ENCODE peak calls at places on chromosomes 6 and 20, in ten cellular contexts. M is retinal pigment epithelial cell; R is uterus; J is AG08395; P is right atrium auricular region; Z is amniotic stem cell; N is NCI-H2029 treated with DMSO at 0.1 percent for 48 hours; K is HFF-Myc; Y is cardiac muscle cell; X is activated T-cell treated with anti-CD3 and anti-CD28 coated beads, Interleukin-2, amount 50 U/mL, for 1 hour. U is an unnamed sample.

GRCh38 chr6:127201321-127201720 is 65.3 kb upstream of the RNF146 start:
- DNase-seq in M (peak; percentile 14), R (no peak), J (peak; percentile 56), P (no peak), Z (peak; percentile 37), N (no peak), K (no peak), Y (no peak), X (no peak), U (no peak)

GRCh38 chr6:113050010-113050893 is 703.1 kb downstream of the RFPL4B start:
- DNase-seq in M (no peak), R (no peak), J (peak; percentile 37), P (no peak), Z (no peak), N (no peak), K (no peak), Y (no peak), X (no peak), U (no peak)

GRCh38 chr6:26312096-26312463 is 52.9 kb upstream of the BTN3A2 start:
- DNase-seq in M (no peak), R (no peak), J (no peak), P (no peak), Z (no peak), N (peak; percentile 66), K (no peak), Y (no peak), X (no peak), U (no peak)

GRCh38 chr20:641516-641913 is 11.5 kb downstream of the SRXN1 start:
- DNase-seq in M (no peak), R (no peak), J (peak; percentile 50), P (no peak), Z (no peak), N (no peak), K (no peak), Y (no peak), X (no peak), U (no peak)

GRCh38 chr6:137977814-137978213 is 110.8 kb downstream of the TNFAIP3 start:
- DNase-seq in M (no peak), R (no peak), J (no peak), P (no peak), Z (no peak), N (no peak), K (no peak), Y (no peak), X (no peak), U (no peak)

GRCh38 chr6:32187009-32187709 is 2.8 kb downstream of the PBX2 start:
- DNase-seq in M (no peak), R (no peak), J (no peak), P (no peak), Z (no peak), N (no peak), K (no peak), Y (no peak), X (no peak), U (no peak)

GRCh38 chr6:6981923-6982322 is 125.8 kb upstream of the RREB1 start:
- DNase-seq in M (no peak), R (no peak), J (no peak), P (no peak), Z (no peak), N (no peak), K (no peak), Y (no peak), X (no peak), U (no peak)

GRCh38 chr20:2387580-2387979 is 6.9 kb downstream of the TGM6 start:
- DNase-seq in M (no peak), R (no peak), J (no peak), P (no peak), Z (no peak), N (no peak), K (no peak), Y (no peak), X (no peak), U (no peak)

GRCh38 chr6:111503194-111503593 is 20.2 kb upstream of the REV3L start:
- DNase-seq in M (no peak), R (no peak), J (no peak), P (no peak), Z (no peak), N (no peak), K (no peak), Y (no peak), X (no peak), U (no peak)

GRCh38 chr6:124772733-124773319 is 189.4 kb upstream of the RNF217 start:
- DNase-seq in M (no peak), R (no peak), J (no peak), P (no peak), Z (no peak), N (no peak), K (no peak), Y (peak; percentile 15), X (no peak), U (no peak)

GRCh38 chr20:61896058-61896961 is 169.4 kb downstream of the TAF4 start:
- DNase-seq in M (no peak), R (no peak), J (peak; percentile 85), P (no peak), Z (no peak), N (no peak), K (no peak), Y (peak; percentile 69), X (peak; percentile 27), U (peak; percentile 66)